ENCODE peak calls at places on chromosomes 11 and 22, in ten cellular contexts. F is stomach, N is NB4, G is heart left ventricle, D is body of pancreas, E is uterus, X is IMR-90, Z is Peyer's patch, U is tibial nerve, C is HCT116. T is an unnamed sample.

GRCh38 chr22:50169774-50170341 is 673 bp upstream of the PANX2 start:
- DNase-seq in N (peak), F (peak), X (no peak), C (no peak), D (peak), U (no peak), G (peak), E (no peak), Z (no peak), T (no peak)

GRCh38 chr11:46361283-46362145 is 14.3 kb downstream of the DGKZ start:
- DNase-seq in N (peak), E (no peak), X (peak), D (peak), C (no peak), G (peak), U (no peak), Z (no peak), F (no peak), T (no peak)

GRCh38 chr11:7869467-7869866 is 61.6 kb downstream of the OR10A6 start:
- DNase-seq in U (no peak), N (no peak), G (no peak), D (no peak), X (no peak), Z (no peak), E (no peak), F (no peak), C (no peak), T (no peak)

GRCh38 chr11:117199061-117199915 is at the start of gene TAGLN:
- DNase-seq in E (peak), F (peak), X (peak), D (peak), Z (peak), C (no peak), U (peak), N (no peak), G (peak), T (no peak)

GRCh38 chr11:62545437-62546243 is 966 bp downstream of the AHNAK start:
- DNase-seq in N (peak), Z (peak), C (peak), X (peak), U (peak), G (peak), D (peak), F (peak), E (peak), T (peak)

GRCh38 chr11:96228472-96228871 is 114.5 kb downstream of the MAML2 start:
- DNase-seq in U (peak), C (peak), Z (no peak), F (peak), G (peak), X (peak), N (no peak), D (peak), E (peak), T (peak)

GRCh38 chr22:30421695-30422480 is 3.7 kb upstream of the MTFP1 start:
- DNase-seq in F (no peak), U (no peak), N (no peak), X (no peak), D (no peak), G (no peak), C (no peak), E (no peak), Z (no peak), T (no peak)

GRCh38 chr11:72300268-72300667 is 56.3 kb upstream of the PHOX2A start:
- DNase-seq in D (no peak), F (no peak), Z (no peak), E (no peak), C (no peak), X (no peak), N (no peak), G (no peak), U (no peak), T (no peak)

GRCh38 chr11:75286826-75287465 is 46.4 kb downstream of the TPBGL start:
- DNase-seq in D (no peak), X (peak), N (no peak), U (no peak), F (no peak), Z (no peak), G (no peak), E (no peak), C (no peak), T (no peak)

DNA sequence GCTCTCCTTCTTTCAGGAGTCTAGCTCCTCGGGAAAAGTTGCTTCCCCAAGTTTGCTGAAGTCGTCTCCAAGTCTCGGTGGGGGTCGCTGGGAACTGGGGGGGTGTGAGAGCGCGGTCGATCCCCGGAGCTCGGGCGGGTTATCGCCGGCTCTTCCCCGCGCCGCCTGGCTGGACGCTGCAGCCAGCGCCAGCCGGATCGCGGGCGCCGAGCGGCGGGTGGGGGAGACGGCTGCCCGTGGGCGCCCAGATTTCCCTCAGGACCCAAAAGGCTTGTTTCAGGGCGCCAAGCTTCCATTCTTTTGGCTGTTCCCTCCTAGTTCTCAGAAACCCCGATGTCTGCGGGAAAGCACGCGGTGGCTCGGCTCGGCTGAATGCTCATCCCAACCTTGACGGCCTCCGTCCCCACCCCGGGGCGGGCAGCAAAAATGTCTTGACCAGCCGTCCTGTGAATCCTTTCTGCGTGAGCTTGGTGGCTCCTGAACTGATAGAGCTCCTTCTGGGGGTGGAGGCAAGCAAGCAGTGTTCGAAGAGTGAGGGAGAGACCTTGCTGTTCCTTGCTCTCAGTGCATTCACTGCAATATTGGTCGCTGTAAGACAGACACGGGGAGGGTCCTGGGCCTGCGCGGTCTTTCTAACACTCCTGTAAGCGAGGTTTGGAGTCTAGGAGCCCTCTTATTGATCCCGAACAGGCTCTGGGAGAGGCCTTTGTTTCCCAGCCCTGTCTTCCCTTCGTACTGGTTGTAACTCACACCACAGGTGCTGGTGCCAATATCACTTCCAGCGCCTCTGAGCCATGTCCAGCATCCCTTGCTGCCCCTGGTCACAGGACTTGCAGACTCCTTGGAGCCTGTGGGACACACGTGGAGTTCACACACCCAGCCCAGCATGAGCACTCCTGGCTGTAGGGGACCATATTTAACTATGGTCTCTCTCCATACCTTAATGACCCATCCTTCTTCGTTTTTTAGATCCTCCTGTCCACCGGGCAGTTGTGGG is 1.8 kb downstream of the ZBTB16 start:
- DNase-seq in C (no peak), G (peak), D (peak), Z (peak), X (no peak), E (no peak), F (peak), U (no peak), N (peak), T (no peak)
- TF ChIP-seq POLR2A in C (no peak), G (peak), D (peak), Z (peak), X (no peak), E (peak), F (no peak), U (no peak), N (peak), T (no peak)

DNA sequence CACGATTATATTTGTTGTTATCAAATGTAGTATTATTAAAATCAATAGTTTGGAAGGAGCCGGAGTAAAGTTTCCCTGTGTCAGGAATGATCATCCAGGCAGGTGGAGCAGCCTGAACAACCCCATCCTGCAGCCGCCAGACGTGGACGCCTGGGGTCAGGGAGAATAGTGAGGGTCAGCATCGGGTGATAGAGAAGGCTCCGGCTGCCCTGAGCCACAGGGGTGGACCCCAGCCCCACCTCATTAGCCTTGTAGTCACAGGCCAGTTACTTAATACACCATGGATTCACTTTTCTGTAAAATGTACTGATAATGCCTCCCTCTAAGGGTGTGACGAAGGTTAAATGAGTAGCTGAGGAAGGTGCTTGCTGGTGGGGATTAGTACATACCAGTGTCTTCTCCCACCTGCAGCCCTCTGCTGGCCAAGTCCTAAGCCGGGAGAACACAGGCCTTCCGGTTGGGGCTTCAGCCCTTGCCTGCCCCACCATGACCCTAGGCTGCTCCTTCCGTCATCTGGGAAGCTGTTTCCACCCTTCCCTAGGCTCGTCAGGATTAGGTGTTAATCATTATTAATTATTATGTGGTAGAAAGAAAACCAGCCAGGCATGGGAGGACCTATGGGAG is 14.9 kb downstream of the TMEM121B start:
- DNase-seq in D (no peak), C (no peak), N (peak), U (no peak), X (no peak), E (no peak), Z (no peak), F (no peak), G (no peak), T (no peak)
- TF ChIP-seq POLR2A in D (no peak), C (no peak), N (no peak), U (no peak), X (no peak), E (no peak), Z (no peak), F (no peak), G (no peak), T (no peak)

GRCh38 chr11:66263785-66264184 is 4.7 kb upstream of the RAB1B start:
- DNase-seq in X (no peak), D (no peak), Z (no peak), U (no peak), E (no peak), G (no peak), F (no peak), N (no peak), C (no peak), T (no peak)
- TF ChIP-seq POLR2A in X (no peak), D (no peak), Z (no peak), U (no peak), E (no peak), G (no peak), F (no peak), N (no peak), C (no peak), T (no peak)

DNA sequence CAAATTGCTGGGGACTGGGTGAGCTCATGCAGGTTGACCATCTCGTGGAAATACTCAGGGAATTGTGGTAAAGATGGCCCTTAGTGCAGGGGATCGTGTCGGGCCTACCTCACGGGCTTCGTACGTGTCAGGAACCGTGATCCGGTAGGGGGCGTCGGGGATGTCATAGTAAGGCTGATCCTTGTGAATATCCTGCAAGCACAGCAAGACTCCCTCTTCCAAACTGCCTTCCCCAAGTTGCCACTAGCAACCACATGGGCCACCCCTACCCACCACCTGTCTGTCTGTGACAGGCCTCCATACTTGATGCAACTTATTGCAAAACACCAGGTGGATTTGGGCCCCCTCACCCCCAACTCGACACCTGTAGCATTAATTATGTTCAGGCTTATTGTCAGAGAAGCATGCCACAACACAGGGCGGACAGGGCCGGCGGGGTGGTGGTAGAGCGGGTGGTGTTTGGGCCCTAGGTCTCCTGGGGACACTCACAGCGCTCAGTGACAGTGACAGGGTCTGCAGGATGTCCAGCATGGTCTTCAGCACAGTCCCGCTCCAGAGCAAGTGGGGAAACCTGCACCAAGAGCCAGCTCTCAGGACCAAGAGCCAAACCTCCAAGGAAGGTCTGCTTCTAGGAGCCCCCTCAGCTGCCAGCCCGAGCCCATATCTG is 22.6 kb upstream of the SERPIND1 start:
- DNase-seq in U (no peak), X (no peak), E (no peak), F (no peak), C (no peak), N (no peak), Z (no peak), D (no peak), G (no peak), T (no peak)
- TF ChIP-seq POLR2A in U (no peak), X (no peak), E (no peak), F (no peak), C (no peak), N (no peak), Z (no peak), D (no peak), G (no peak), T (no peak)

DNA sequence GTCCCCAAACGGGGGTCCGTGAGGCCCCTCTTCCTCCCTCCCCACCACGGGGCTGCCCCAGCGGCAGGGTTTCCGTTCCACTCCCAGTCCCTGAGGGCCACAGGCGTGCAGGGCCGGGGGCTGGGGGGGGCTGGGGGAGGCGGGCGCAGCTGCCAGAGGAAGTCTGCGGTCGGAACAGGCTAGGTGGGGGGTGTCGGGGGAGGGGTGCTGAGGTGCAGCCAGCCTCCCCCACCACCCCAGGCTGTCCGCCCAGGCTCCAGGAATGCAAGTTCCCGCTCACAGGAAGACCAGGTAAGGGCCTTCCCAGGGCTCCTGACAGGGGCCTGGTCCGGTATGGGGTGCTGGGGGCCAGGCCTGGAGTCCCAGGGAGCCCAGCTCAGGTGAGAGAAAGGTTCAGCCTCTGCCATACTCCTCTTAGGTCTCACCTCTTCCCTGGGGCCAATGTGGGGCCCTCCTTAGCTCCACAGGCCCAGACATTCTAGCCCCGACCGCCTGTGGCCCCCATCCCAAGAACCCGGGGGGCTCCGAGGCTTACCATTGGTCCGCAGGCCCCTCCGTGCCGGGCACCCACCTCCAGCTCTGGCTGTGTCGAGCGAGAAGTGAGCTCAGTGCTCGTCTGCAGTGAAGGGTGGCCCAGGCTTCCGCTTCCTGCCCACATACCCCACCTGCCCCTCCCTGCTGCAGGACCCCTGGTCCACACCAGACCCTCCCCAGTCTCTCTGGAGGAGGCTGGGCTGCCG is at the start of gene PTPRCAP:
- DNase-seq in N (peak), Z (no peak), D (no peak), E (no peak), F (peak), G (no peak), C (no peak), X (no peak), U (no peak), T (no peak)
- TF ChIP-seq POLR2A in N (peak), Z (peak), D (peak), E (no peak), F (no peak), G (no peak), C (no peak), X (no peak), U (no peak), T (no peak)

GRCh38 chr11:65556470-65557279 is 1.5 kb downstream of the LTBP3 start:
- DNase-seq in Z (no peak), X (no peak), C (no peak), D (no peak), F (no peak), G (no peak), N (no peak), E (no peak), U (no peak), T (no peak)

GRCh38 chr11:65559535-65559934 is 1.4 kb upstream of the LTBP3 start:
- DNase-seq in G (no peak), Z (no peak), C (no peak), E (no peak), N (no peak), F (no peak), U (no peak), D (no peak), X (no peak), T (no peak)

GRCh38 chr11:65557280-65558001 is 718 bp downstream of the LTBP3 start:
- DNase-seq in D (no peak), F (no peak), C (no peak), X (no peak), N (no peak), G (no peak), U (no peak), E (no peak), Z (no peak), T (no peak)

GRCh38 chr11:65558785-65559509 is 788 bp upstream of the LTBP3 start:
- DNase-seq in X (peak), F (peak), Z (no peak), C (no peak), N (no peak), G (peak), D (peak), E (peak), U (no peak), T (no peak)

DNA sequence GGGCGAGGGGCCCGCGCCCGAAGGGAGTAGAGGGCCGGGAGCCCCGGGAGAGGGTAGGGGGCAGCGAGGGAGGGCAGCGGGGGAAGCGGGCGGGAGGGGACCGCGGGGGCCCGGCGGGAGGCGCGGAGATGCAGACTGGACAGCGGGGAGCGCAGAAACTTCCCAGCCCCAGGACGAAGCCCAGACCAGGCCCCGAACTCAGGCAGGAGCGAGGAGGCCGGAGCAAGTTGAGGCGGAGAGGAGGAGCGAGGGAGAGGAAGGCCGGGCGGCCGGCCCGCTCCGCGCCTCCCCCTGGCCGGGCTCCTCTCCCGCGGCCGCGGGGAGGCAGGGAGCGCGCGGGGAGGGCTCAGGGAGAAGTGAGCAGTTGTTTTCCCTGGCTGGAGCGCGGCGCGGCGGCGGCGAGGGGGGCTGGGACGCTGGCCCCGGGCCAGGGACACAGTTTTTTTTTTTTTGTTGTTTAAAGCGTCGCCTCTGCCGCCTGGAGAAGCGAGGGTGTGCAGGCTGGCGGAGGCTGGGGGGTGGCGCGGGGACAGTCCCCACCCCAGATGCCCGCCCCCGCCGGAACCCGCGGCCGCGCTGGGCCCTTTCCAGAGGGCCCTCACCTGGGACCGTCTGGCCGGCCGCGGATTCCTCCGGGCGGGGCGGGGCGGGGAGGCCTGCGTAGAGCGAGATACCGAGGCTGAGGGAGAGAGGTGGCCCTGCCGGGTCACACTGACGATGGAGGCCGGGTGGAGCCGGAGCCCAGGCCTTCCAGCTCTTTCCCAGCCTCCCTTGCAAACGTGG is at the start of gene LTBP3:
- DNase-seq in D (peak), Z (peak), X (peak), F (peak), C (no peak), E (peak), N (peak), U (peak), G (peak), T (no peak)
- TF ChIP-seq POLR2A in D (peak), Z (no peak), X (peak), F (no peak), C (no peak), E (no peak), N (no peak), U (no peak), G (peak), T (peak)

GRCh38 chr11:128735935-128736610 is 42.2 kb downstream of the FLI1 start:
- DNase-seq in X (no peak), N (peak), U (no peak), D (no peak), F (no peak), C (no peak), E (no peak), Z (no peak), G (no peak), T (no peak)
- TF ChIP-seq POLR2A in X (no peak), N (no peak), U (no peak), D (no peak), F (no peak), C (no peak), E (no peak), Z (no peak), G (no peak), T (no peak)

DNA sequence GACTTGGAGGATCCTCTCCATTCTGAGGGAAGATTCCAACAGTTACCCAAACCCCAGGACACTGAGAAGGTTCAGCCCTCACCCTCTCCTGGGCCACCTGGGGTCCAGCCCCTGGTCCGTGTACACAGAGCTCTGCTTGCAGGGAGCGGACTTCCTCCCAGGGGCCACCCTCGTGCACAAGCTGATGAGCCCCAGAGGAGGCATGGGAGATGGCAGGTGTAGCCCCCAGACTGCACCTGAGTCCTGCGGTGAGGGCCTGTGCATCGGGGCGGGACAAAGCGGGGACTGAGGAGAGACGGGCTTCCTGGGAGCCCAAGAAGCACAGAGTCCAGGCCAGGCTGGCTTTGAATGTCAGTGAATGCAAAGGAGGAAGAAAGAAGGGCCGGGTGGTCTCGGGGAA is 1374.9 kb downstream of the BRD1 start:
- DNase-seq in N (no peak), X (no peak), E (no peak), D (no peak), Z (no peak), C (no peak), U (no peak), G (no peak), F (no peak), T (no peak)
- TF ChIP-seq POLR2A in N (no peak), X (no peak), E (no peak), D (no peak), Z (no peak), C (no peak), U (no peak), G (no peak), F (no peak), T (no peak)

T was measured in H54.